ENCODE peak calls at places on chromosomes 12 and 14, in seven cellular contexts. A is mucosa of descending colon, R is sigmoid colon, F is GM23338, O is left ventricle myocardium inferior, W is IMR-90, K is HFFc6. T is an unnamed sample.

GRCh38 chr12:26100966-26101744 is 23.7 kb downstream of the BHLHE41 start:
- DNase-seq in O (no peak), A (no peak), R (no peak), W (no peak), F (no peak), K (no peak), T (no peak)

GRCh38 chr12:59403259-59403932 is 192.4 kb upstream of the SLC16A7 start:
- DNase-seq in A (no peak), F (peak), W (peak), O (no peak), K (peak), R (no peak), T (peak)

GRCh38 chr12:52013626-52014310 is 7.0 kb downstream of the TAMALIN start:
- DNase-seq in A (no peak), R (no peak), W (no peak), K (no peak), F (peak), O (no peak), T (no peak)

GRCh38 chr12:91189526-91189925 is 6.9 kb upstream of the DCN start:
- DNase-seq in R (no peak), K (peak), F (no peak), W (peak), O (no peak), A (no peak), T (no peak)

GRCh38 chr12:75553398-75553797 is 42.0 kb upstream of the KRR1 start:
- DNase-seq in W (no peak), O (no peak), R (no peak), F (peak), K (no peak), A (no peak), T (no peak)

GRCh38 chr12:71162832-71163711 is 5.3 kb upstream of the TSPAN8 start:
- DNase-seq in A (no peak), F (no peak), W (no peak), R (no peak), K (no peak), O (no peak), T (no peak)

GRCh38 chr12:47377414-47378221 is 297.9 kb upstream of the AMIGO2 start:
- DNase-seq in R (peak), O (peak), W (peak), K (peak), F (no peak), A (peak), T (peak)

GRCh38 chr12:121711925-121712461 is 559 bp upstream of the TMEM120B start:
- DNase-seq in K (peak), W (no peak), F (peak), R (peak), O (peak), A (no peak), T (no peak)

GRCh38 chr12:104844123-104844522 is 114.0 kb downstream of the SLC41A2 start:
- DNase-seq in K (no peak), A (no peak), R (no peak), F (no peak), W (no peak), O (no peak), T (no peak)

GRCh38 chr12:44571031-44571550 is 305.0 kb downstream of the NELL2 start:
- DNase-seq in O (no peak), F (no peak), R (no peak), K (no peak), A (no peak), W (no peak), T (no peak)

GRCh38 chr14:105908481-105908911 is 382.1 kb downstream of the TMEM121 start:
- DNase-seq in O (no peak), R (no peak), W (no peak), A (no peak), F (no peak), K (no peak), T (no peak)

GRCh38 chr14:73662439-73663056 is 17.8 kb downstream of the DNAL1 start:
- DNase-seq in K (peak), F (peak), W (peak), O (no peak), A (no peak), R (no peak), T (peak)

GRCh38 chr12:80494836-80495235 is 50.8 kb downstream of the PTPRQ start:
- DNase-seq in K (no peak), R (no peak), W (no peak), F (no peak), O (no peak), A (no peak), T (no peak)

GRCh38 chr12:57489157-57489641 is 1.3 kb downstream of the MARS1 start:
- DNase-seq in K (peak), O (no peak), W (peak), F (no peak), R (no peak), A (no peak), T (no peak)

GRCh38 chr14:59202031-59202430 is 13.6 kb downstream of the DAAM1 start:
- DNase-seq in W (no peak), R (no peak), F (no peak), O (no peak), K (no peak), A (no peak), T (no peak)

GRCh38 chr14:106802413-106803364 is 1276.3 kb downstream of the TMEM121 start:
- DNase-seq in O (no peak), R (no peak), A (peak), W (no peak), F (no peak), K (no peak), T (no peak)

GRCh38 chr14:93654599-93654998 is 133.7 kb downstream of the PRIMA1 start:
- DNase-seq in O (no peak), W (no peak), A (no peak), R (no peak), F (peak), K (no peak), T (no peak)

GRCh38 chr14:93643676-93644075 is 144.6 kb downstream of the PRIMA1 start:
- DNase-seq in R (no peak), A (no peak), O (no peak), W (no peak), F (no peak), K (no peak), T (no peak)

GRCh38 chr14:93643127-93643526 is 145.2 kb downstream of the PRIMA1 start:
- DNase-seq in K (no peak), O (no peak), W (no peak), R (no peak), F (no peak), A (no peak), T (no peak)

DNA sequence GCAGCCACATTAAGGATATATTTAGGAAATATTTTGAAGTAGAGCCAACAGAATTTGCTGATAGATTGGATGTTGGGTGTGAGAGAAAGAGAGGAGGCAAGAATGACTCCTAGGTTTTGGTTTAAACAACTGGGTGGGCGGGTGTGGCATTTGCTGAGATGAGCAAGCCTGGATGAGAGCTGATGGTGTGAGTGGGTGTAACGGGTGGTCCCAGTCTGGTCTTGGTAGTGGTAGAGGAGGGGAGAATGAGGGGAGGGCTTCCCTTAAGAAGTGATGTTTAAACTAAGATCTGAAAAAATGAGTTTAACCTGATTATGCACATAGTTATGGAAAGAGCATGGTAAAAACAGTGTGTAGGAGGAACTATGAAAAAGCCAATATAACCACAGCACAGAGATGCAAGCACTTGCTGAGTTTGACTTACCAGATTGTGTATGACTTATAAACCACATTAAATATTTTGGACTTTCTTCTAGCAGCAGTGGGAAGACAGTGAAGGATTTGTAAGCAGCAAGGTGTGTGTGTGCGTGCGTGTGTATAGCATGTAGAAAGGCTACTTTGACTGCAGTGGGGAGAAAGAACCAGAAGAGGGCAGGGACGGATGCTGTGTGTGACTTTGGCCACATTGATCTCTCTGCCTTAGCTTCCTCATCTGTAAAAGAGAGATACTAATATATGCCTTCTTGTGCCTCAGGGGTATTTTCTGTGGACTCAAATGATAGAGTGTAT is 139.7 kb downstream of the PRIMA1 start:
- DNase-seq in K (no peak), O (no peak), F (peak), A (no peak), W (no peak), R (no peak), T (no peak)
- TF ChIP-seq CTCF in K (no peak), O (peak), F (peak), A (no peak), W (no peak), R (peak), T (no peak)

GRCh38 chr14:75486317-75486716 is 36.0 kb upstream of the BATF start:
- DNase-seq in K (no peak), R (no peak), W (no peak), A (no peak), F (no peak), O (no peak), T (no peak)
- TF ChIP-seq CTCF in K (no peak), R (no peak), W (no peak), A (no peak), F (no peak), O (no peak), T (no peak)

GRCh38 chr14:77299776-77300175 is 20.9 kb downstream of the POMT2 start:
- DNase-seq in R (no peak), F (no peak), W (no peak), K (no peak), O (no peak), A (peak), T (no peak)

GRCh38 chr14:77303417-77304156 is 17.1 kb downstream of the POMT2 start:
- DNase-seq in K (peak), R (no peak), O (no peak), W (peak), F (no peak), A (no peak), T (peak)

GRCh38 chr14:77305696-77306095 is 15.0 kb downstream of the POMT2 start:
- DNase-seq in K (no peak), F (no peak), O (no peak), A (no peak), W (no peak), R (no peak), T (no peak)

GRCh38 chr14:77301103-77301502 is 19.6 kb downstream of the POMT2 start:
- DNase-seq in K (peak), W (peak), A (peak), O (peak), R (peak), F (peak), T (peak)

GRCh38 chr14:77302926-77303325 is 17.8 kb downstream of the POMT2 start:
- DNase-seq in K (peak), R (no peak), A (no peak), W (peak), F (no peak), O (no peak), T (no peak)
- TF ChIP-seq CTCF in K (peak), R (no peak), A (no peak), W (no peak), F (no peak), O (no peak), T (no peak)

DNA sequence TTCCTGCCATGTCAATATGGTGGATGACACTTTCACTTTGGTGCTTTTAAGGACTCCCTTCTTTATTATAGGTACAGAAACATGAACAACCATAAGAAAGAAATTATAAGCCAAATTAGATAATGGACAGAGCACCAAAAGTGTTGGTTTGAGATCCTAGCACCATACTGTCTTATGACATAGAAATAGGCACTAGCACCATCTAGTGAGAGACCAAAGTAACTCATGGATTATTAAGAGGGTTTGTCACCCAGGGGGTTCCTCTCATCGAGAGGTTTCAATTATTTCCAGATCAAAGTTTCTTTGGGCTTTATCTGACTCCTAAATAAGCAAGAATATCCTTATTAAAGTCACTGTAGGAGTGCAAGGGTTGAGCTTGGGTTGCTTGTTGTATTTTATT is 153.0 kb upstream of the DIO2 start:
- DNase-seq in O (no peak), K (peak), R (no peak), A (no peak), F (peak), W (peak), T (peak)
- TF ChIP-seq CTCF in O (peak), K (peak), R (no peak), A (no peak), F (peak), W (peak), T (peak)

GRCh38 chr12:115468087-115468510 is 784.1 kb upstream of the TBX3 start:
- DNase-seq in K (peak), A (peak), W (peak), O (no peak), R (no peak), F (no peak), T (no peak)
- TF ChIP-seq CTCF in K (peak), A (no peak), W (no peak), O (peak), R (no peak), F (no peak), T (no peak)

T was measured in AG09309.